ENCODE peak calls at places on chromosomes 13 and 19, in six cellular contexts. G is T-helper 17 cell, F is GM23248, E is adrenal gland, I is IMR-90, O is endodermal cell. H is an unnamed sample. For H3K9me3, the result is how much of the 10 kb centered on the place peaks cover.

GRCh38 chr19:20078696-20079095 is 896 bp downstream of the ZNF90 start:
- DNase-seq in E (peak), O (peak), I (peak), F (peak), G (no peak), H (no peak)

GRCh38 chr13:113793718-113794085 is 34.7 kb downstream of the TMEM255B start:
- DNase-seq in I (no peak), E (no peak), F (no peak), G (no peak), O (peak), H (no peak)

GRCh38 chr13:48266967-48267639 is 34.1 kb downstream of the ITM2B start:
- DNase-seq in I (peak), O (no peak), E (no peak), G (no peak), F (peak), H (no peak)

GRCh38 chr13:31105856-31106255 is 55.8 kb downstream of the HSPH1 start:
- DNase-seq in I (no peak), E (no peak), O (peak), G (no peak), F (no peak), H (no peak)

GRCh38 chr19:17996826-17997316 is 11.1 kb upstream of the ARRDC2 start:
- DNase-seq in I (peak), G (peak), E (peak), F (peak), O (peak), H (peak)

GRCh38 chr19:5113633-5114586 is 145.0 kb downstream of the KDM4B start:
- DNase-seq in G (no peak), F (no peak), O (no peak), E (no peak), I (no peak), H (no peak)

GRCh38 chr19:56314584-56315075 is at the start of gene ZSCAN5A:
- DNase-seq in E (peak), G (peak), F (peak), O (peak), I (peak), H (peak)

GRCh38 chr19:15180451-15181390 is 20.1 kb downstream of the NOTCH3 start:
- DNase-seq in O (peak), G (no peak), F (peak), E (peak), I (no peak), H (no peak)

GRCh38 chr19:32651729-32652140 is 23.2 kb downstream of the ANKRD27 start:
- DNase-seq in G (no peak), O (peak), E (no peak), F (no peak), I (peak), H (no peak)

GRCh38 chr13:48334534-48335127 is 31.1 kb downstream of the RB1 start:
- DNase-seq in I (peak), G (no peak), E (no peak), F (peak), O (no peak), H (no peak)

GRCh38 chr13:91986771-91987515 is 588.5 kb downstream of the GPC5 start:
- DNase-seq in I (no peak), O (no peak), E (no peak), F (no peak), G (no peak), H (peak)

GRCh38 chr19:31350693-31351211 is 1.5 kb upstream of the TSHZ3 start:
- DNase-seq in E (peak), I (peak), O (peak), G (no peak), F (peak), H (peak)

GRCh38 chr13:32911506-32911905 is 104.7 kb upstream of the KL start:
- DNase-seq in E (no peak), G (no peak), I (peak), O (peak), F (peak), H (peak)

GRCh38 chr19:35116085-35116801 is 620 bp downstream of the FXYD3 start:
- DNase-seq in G (no peak), F (no peak), E (no peak), O (no peak), I (no peak), H (no peak)

GRCh38 chr19:38013913-38014575 is 107.0 kb downstream of the SIPA1L3 start:
- DNase-seq in O (no peak), G (no peak), I (no peak), E (no peak), F (no peak), H (no peak)

GRCh38 chr19:38015771-38016170 is 108.8 kb downstream of the SIPA1L3 start:
- DNase-seq in F (no peak), I (no peak), G (no peak), E (no peak), O (no peak), H (no peak)

GRCh38 chr19:38012944-38013343 is 105.9 kb downstream of the SIPA1L3 start:
- DNase-seq in O (peak), E (no peak), I (no peak), G (no peak), F (no peak), H (no peak)

GRCh38 chr19:38017504-38018150 is 110.6 kb downstream of the SIPA1L3 start:
- DNase-seq in G (no peak), I (no peak), E (no peak), O (no peak), F (no peak), H (no peak)

DNA sequence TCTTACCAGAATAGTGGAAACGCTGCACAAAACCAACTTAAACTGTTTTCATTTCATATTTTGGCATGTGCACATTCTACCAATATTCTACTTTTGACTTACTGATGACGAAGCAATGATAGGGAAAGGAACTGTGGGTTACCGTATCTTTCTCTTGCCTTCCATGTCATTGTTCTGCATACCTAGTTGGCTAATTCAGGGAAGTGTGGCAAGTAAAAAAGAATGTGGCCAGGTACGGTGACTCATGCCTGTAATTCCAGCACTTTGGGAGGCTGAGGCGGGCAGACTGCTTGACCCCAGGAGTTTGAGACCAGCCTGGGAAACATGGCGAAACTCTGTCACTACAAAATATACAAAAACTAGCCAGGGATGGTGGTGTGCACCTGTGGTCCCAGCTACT is 108.2 kb downstream of the SIPA1L3 start:
- DNase-seq in I (no peak), E (no peak), O (no peak), G (no peak), F (no peak), H (no peak)
- H3K9me3 ChIP-seq in I (under half), E (under half), O (under half), G (under half), F (under half), H (under half)

GRCh38 chr19:54923276-54923675 is 17.3 kb downstream of the NCR1 start:
- DNase-seq in F (no peak), E (no peak), G (no peak), I (no peak), O (no peak), H (no peak)
- H3K9me3 ChIP-seq in F (under half), E (under half), G (under half), I (under half), O (under half), H (under half)

GRCh38 chr19:40009674-40010073 is 12.8 kb downstream of the ZNF546 start:
- DNase-seq in G (no peak), O (no peak), E (no peak), F (no peak), I (no peak), H (no peak)

GRCh38 chr19:40013991-40014390 is 17.1 kb downstream of the ZNF546 start:
- DNase-seq in O (no peak), F (no peak), I (no peak), E (no peak), G (no peak), H (no peak)
- H3K9me3 ChIP-seq in O (half or more), F (under half), I (under half), E (half or more), G (under half), H (under half)

DNA sequence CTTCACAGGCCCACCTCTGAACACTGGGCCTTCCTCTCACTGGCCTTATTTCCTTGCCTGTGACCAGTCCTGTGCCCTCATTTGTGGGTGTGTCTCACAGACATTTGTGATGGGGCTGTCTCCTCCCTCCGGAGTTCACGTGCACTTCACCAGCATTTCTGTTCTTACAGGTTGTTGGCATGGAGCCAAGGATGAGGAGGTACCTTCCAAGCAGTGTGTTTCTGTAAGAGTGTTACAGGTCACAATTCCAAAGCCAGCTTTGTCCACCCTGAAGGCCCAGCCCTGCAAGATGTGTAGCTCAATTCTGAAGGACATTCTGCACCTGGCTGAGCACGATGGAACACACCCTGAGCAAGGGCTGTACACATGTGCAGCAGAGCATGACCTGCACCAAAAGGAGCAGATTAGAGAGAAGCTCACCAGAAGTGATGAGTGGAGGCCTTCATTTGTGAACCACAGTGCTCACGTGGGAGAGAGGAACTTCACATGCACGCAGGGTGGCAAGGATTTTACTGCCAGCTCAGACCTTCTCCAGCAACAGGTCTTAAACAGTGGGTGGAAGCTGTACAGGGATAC is 8.1 kb downstream of the ZNF749 start:
- DNase-seq in G (no peak), F (no peak), O (no peak), E (no peak), I (no peak), H (no peak)
- H3K9me3 ChIP-seq in G (under half), F (under half), O (under half), E (under half), I (under half), H (under half)

DNA sequence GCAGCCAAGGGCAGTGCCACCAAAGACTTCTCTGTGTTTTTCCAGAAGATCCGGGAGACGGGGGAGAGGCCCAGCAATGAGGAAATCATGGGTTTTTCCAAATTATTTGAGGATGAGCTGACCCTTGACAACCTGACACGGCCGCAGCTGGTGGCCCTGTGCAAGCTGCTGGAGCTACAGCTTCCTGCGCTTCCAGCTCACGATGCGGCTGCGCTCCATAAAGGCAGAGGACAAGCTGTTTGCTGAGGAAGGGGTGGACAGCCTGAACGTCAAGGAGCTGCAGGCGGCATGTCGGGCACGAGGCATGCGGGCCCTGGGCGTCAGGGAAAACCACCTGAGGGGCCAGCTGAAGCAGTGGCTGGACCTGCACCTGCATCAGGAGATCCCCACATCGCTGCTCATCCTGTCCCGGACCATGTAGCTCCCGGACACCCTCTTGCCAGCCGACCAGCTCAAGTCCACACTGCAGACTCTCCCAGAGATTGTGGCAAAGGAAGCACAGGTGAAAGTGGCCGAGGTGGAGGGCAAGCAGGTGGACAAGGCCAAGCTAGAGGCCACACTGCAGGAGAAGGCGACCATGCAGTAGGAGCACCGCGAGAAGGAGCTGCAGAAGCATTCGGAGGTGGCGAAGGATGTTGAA is 11.7 kb downstream of the ZSCAN1 start:
- DNase-seq in I (no peak), G (no peak), F (no peak), E (no peak), O (no peak), H (no peak)
- H3K9me3 ChIP-seq in I (half or more), G (under half), F (under half), E (under half), O (under half), H (under half)

DNA sequence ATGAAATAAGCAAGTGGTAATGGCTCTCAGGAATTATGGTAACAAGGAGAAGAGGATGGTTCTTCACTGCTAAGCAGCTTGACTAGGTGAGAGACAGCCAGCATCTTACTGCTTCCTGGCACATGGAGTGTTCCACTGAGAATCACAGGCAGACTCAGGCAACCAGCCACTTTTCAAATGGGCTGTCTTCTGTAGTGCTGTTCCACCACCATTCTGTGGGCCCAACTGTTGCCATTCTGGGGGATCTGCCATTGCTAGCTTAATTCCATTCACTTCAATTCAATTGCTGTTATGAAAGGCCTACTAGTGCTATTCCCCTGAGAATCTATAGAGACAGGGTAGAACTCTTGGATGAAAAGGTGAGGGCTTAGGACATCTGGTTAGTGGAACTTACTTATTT is 341.9 kb downstream of the KCNRG start:
- DNase-seq in F (no peak), O (no peak), I (no peak), E (no peak), G (no peak), H (no peak)
- H3K9me3 ChIP-seq in F (under half), O (under half), I (under half), E (under half), G (under half), H (under half)

H was measured in WERI-Rb-1.